ENCODE peak calls at places on chromosomes 4 and X, in four cellular contexts. T is stimulated activated naive CD8-positive, alpha-beta T cell treated with anti-CD3 and anti-CD28 coated beads, Interleukin-15, Interleukin-2, amounts not matched to agents 100 U/mL and 50 U/mL, for 24 hours; H is pancreas; N is cardiac muscle cell. Z is an unnamed sample.

GRCh38 chr4:87058272-87059073 is 123.7 kb downstream of the AFF1 start:
- DNase-seq in T (peak), H (no peak), N (no peak), Z (peak)

GRCh38 chrX:43808231-43808630 is 74.0 kb downstream of the MAOB start:
- DNase-seq in T (no peak), H (no peak), N (no peak), Z (no peak)

GRCh38 chrX:25646156-25646555 is 492.0 kb upstream of the MAGEB18 start:
- DNase-seq in T (no peak), H (no peak), N (no peak), Z (no peak)

GRCh38 chrX:111868726-111869638 is 7.0 kb upstream of the TRPC5OS start:
- DNase-seq in T (no peak), H (no peak), N (peak), Z (no peak)

GRCh38 chr4:93645120-93645519 is 183.4 kb upstream of the ATOH1 start:
- DNase-seq in T (no peak), H (no peak), N (no peak), Z (no peak)

GRCh38 chr4:100190643-100191600 is 654 bp upstream of the DDIT4L start:
- DNase-seq in T (no peak), H (no peak), N (peak), Z (no peak)

GRCh38 chr4:24963277-24963676 is 50.4 kb upstream of the CCDC149 start:
- DNase-seq in T (no peak), H (no peak), N (no peak), Z (no peak)

GRCh38 chr4:105994061-105994460 is 98.8 kb downstream of the NPNT start:
- DNase-seq in T (no peak), H (no peak), N (no peak), Z (no peak)

GRCh38 chrX:26466387-26466786 is 250.4 kb downstream of the MAGEB5 start:
- DNase-seq in T (no peak), H (no peak), N (no peak), Z (no peak)

GRCh38 chr4:20532096-20532495 is 168.2 kb upstream of the PACRGL start:
- DNase-seq in T (no peak), H (no peak), N (no peak), Z (no peak)

GRCh38 chr4:150722908-150723362 is 141.0 kb downstream of the MAB21L2 start:
- DNase-seq in T (no peak), H (peak), N (peak), Z (no peak)

GRCh38 chrX:74613350-74614192 is 853 bp downstream of the RLIM start:
- DNase-seq in T (peak), H (no peak), N (peak), Z (peak)

GRCh38 chrX:20521245-20521644 is 254.5 kb upstream of the RPS6KA3 start:
- DNase-seq in T (no peak), H (no peak), N (peak), Z (no peak)

GRCh38 chrX:103839404-103839803 is 7.3 kb upstream of the RAB9B start:
- DNase-seq in T (peak), H (no peak), N (no peak), Z (no peak)

GRCh38 chr4:30605616-30606015 is 114.6 kb upstream of the PCDH7 start:
- DNase-seq in T (no peak), H (no peak), N (peak), Z (no peak)

GRCh38 chr4:139207873-139208403 is 30.9 kb upstream of the ELF2 start:
- DNase-seq in T (no peak), H (no peak), N (no peak), Z (no peak)

GRCh38 chrX:20388594-20388993 is 121.9 kb upstream of the RPS6KA3 start:
- DNase-seq in T (no peak), H (no peak), N (peak), Z (no peak)

GRCh38 chr4:112492321-112492720 is 23.7 kb downstream of the NEUROG2 start:
- DNase-seq in T (no peak), H (no peak), N (no peak), Z (no peak)

GRCh38 chr4:108148316-108148715 is 20.4 kb downstream of the LEF1 start:
- DNase-seq in T (no peak), H (no peak), N (no peak), Z (no peak)

GRCh38 chrX:55488559-55489314 is 911 bp downstream of the USP51 start:
- DNase-seq in T (peak), H (peak), N (peak), Z (peak)

GRCh38 chr4:109009909-109010308 is 247.1 kb upstream of the ETNPPL start:
- DNase-seq in T (no peak), H (no peak), N (peak), Z (no peak)

GRCh38 chr4:154583677-154584076 is 6.9 kb downstream of the FGA start:
- DNase-seq in T (no peak), H (no peak), N (no peak), Z (no peak)

GRCh38 chr4:52659722-52660261 is 691 bp upstream of the USP46 start:
- DNase-seq in T (peak), H (peak), N (peak), Z (peak)

GRCh38 chr4:145427221-145427620 is 54.4 kb upstream of the SMAD1 start:
- DNase-seq in T (no peak), H (no peak), N (no peak), Z (no peak)

GRCh38 chr4:54525602-54526001 is 132.2 kb upstream of the KIT start:
- DNase-seq in T (no peak), H (no peak), N (peak), Z (no peak)

Z was measured in HAP-1.